ENCODE peak calls at places on chromosomes 5 and 9, in eight cellular contexts. F is lower leg skin, V is uterus, S is tibial artery, E is progenitor cell of endocrine pancreas, X is GM10248, G is mucosa of descending colon, U is HCT116. B is an unnamed sample.

GRCh38 chr9:16028516-16028915 is 475.7 kb downstream of the CCDC171 start:
- DNase-seq in S (no peak), E (no peak), X (no peak), G (no peak), V (no peak), U (no peak), F (no peak), B (no peak)

GRCh38 chr5:144822544-144822943 is 651.9 kb downstream of the KCTD16 start:
- DNase-seq in F (no peak), U (no peak), X (no peak), V (no peak), G (no peak), E (no peak), S (no peak), B (no peak)

GRCh38 chr5:148799737-148800527 is 26.5 kb upstream of the ADRB2 start:
- DNase-seq in F (no peak), X (no peak), U (no peak), S (no peak), G (no peak), E (no peak), V (no peak), B (no peak)

GRCh38 chr5:96680759-96681158 is 18.6 kb downstream of the CAST start:
- DNase-seq in X (no peak), F (no peak), U (no peak), E (no peak), V (no peak), G (no peak), S (peak), B (no peak)

GRCh38 chr5:93430673-93431192 is 150.3 kb downstream of the NR2F1-AS1 start:
- DNase-seq in V (no peak), S (no peak), X (no peak), U (no peak), F (no peak), E (no peak), G (no peak), B (no peak)

GRCh38 chr5:26568316-26568715 is 470.1 kb downstream of the CDH9 start:
- DNase-seq in U (no peak), F (no peak), X (no peak), G (no peak), V (no peak), E (no peak), S (no peak), B (no peak)

GRCh38 chr5:154647760-154648143 is 107.4 kb upstream of the LARP1 start:
- DNase-seq in F (no peak), E (no peak), G (no peak), V (no peak), X (no peak), S (no peak), U (no peak), B (no peak)

GRCh38 chr9:123657099-123657498 is 272.8 kb downstream of the DENND1A start:
- DNase-seq in F (no peak), V (no peak), G (no peak), U (no peak), E (no peak), S (no peak), X (no peak), B (no peak)

GRCh38 chr5:57891443-57891842 is 408.8 kb upstream of the ACTBL2 start:
- DNase-seq in F (no peak), S (no peak), E (no peak), V (no peak), U (no peak), G (no peak), X (no peak), B (no peak)

GRCh38 chr5:97065475-97065874 is 76.9 kb downstream of the LIX1 start:
- DNase-seq in F (no peak), E (no peak), G (no peak), S (no peak), V (no peak), U (no peak), X (no peak), B (no peak)

GRCh38 chr5:139652788-139653241 is 4.7 kb downstream of the CXXC5 start:
- DNase-seq in V (no peak), S (no peak), U (no peak), G (peak), F (no peak), X (peak), E (no peak), B (no peak)

GRCh38 chr5:60810438-60811085 is 33.5 kb downstream of the ELOVL7 start:
- DNase-seq in X (no peak), F (no peak), S (no peak), G (no peak), U (no peak), E (no peak), V (no peak), B (no peak)

GRCh38 chr5:76641514-76642120 is 18.4 kb upstream of the F2RL2 start:
- DNase-seq in V (peak), X (peak), U (peak), S (no peak), F (peak), G (no peak), E (peak), B (no peak)

GRCh38 chr9:137671721-137672120 is 52.9 kb downstream of the EHMT1 start:
- DNase-seq in G (no peak), F (no peak), V (no peak), S (no peak), X (no peak), U (no peak), E (no peak), B (no peak)

GRCh38 chr9:130461218-130461630 is 16.5 kb downstream of the ASS1 start:
- DNase-seq in V (peak), X (peak), E (peak), S (no peak), G (peak), U (no peak), F (no peak), B (no peak)

GRCh38 chr9:81411961-81412360 is 277.4 kb downstream of the TLE1 start:
- DNase-seq in G (no peak), V (no peak), X (no peak), E (no peak), S (no peak), U (no peak), F (no peak), B (no peak)

GRCh38 chr5:134426362-134426761 is 14.7 kb upstream of the CDKN2AIPNL start:
- DNase-seq in E (no peak), X (no peak), U (no peak), S (no peak), F (no peak), G (no peak), V (no peak), B (no peak)

GRCh38 chr5:124453221-124454032 is 293.0 kb downstream of the ZNF608 start:
- DNase-seq in X (peak), S (no peak), E (no peak), V (no peak), F (no peak), U (peak), G (no peak), B (no peak)

GRCh38 chr5:84603557-84604185 is 219.0 kb upstream of the EDIL3 start:
- DNase-seq in X (no peak), E (no peak), F (peak), V (peak), G (no peak), U (no peak), S (no peak), B (no peak)

GRCh38 chr9:82882133-82882532 is 180.8 kb downstream of the RASEF start:
- DNase-seq in X (no peak), E (no peak), V (no peak), G (no peak), F (no peak), S (no peak), U (no peak), B (no peak)

GRCh38 chr9:123771690-123772089 is 158.2 kb downstream of the DENND1A start:
- DNase-seq in E (no peak), U (no peak), F (no peak), S (no peak), G (no peak), X (no peak), V (no peak), B (no peak)

GRCh38 chr5:65151632-65152031 is 330.1 kb downstream of the ADAMTS6 start:
- DNase-seq in V (no peak), X (no peak), U (no peak), G (no peak), S (no peak), E (no peak), F (no peak), B (no peak)

GRCh38 chr9:124934290-124934689 is 6.6 kb downstream of the GOLGA1 start:
- DNase-seq in E (no peak), X (peak), F (no peak), S (no peak), V (no peak), G (no peak), U (no peak), B (no peak)

GRCh38 chr5:121189569-121190305 is 661.9 kb upstream of the FTMT start:
- DNase-seq in E (no peak), G (no peak), V (no peak), X (no peak), U (no peak), F (no peak), S (no peak), B (no peak)

GRCh38 chr9:19976226-19976625 is 187.4 kb upstream of the SLC24A2 start:
- DNase-seq in G (no peak), V (no peak), F (no peak), S (no peak), U (no peak), E (no peak), X (no peak), B (no peak)

GRCh38 chr5:116360008-116360853 is 214.4 kb downstream of the SEMA6A start:
- DNase-seq in F (no peak), S (no peak), V (peak), E (no peak), G (no peak), U (no peak), X (no peak), B (no peak)

GRCh38 chr9:27367922-27368316 is 71.0 kb upstream of the EQTN start:
- DNase-seq in G (no peak), S (no peak), F (no peak), V (no peak), X (no peak), U (no peak), E (no peak), B (no peak)

GRCh38 chr5:65481635-65482271 is at the start of gene ADAMTS6:
- DNase-seq in E (peak), V (peak), F (peak), U (peak), X (peak), S (peak), G (peak), B (no peak)

GRCh38 chr5:139383275-139383992 is at the start of gene SLC23A1:
- DNase-seq in G (peak), F (no peak), V (peak), E (no peak), X (peak), U (no peak), S (no peak), B (no peak)

GRCh38 chr5:177458912-177459350 is 12.3 kb downstream of the PRR7 start:
- DNase-seq in V (no peak), E (no peak), F (no peak), G (no peak), S (no peak), X (no peak), U (no peak), B (no peak)

GRCh38 chr9:5910413-5911057 is 19.8 kb downstream of the MLANA start:
- DNase-seq in V (no peak), E (no peak), U (no peak), F (no peak), S (no peak), X (no peak), G (no peak), B (no peak)

GRCh38 chr9:97848582-97849237 is 4.3 kb upstream of the FOXE1 start:
- DNase-seq in U (no peak), V (no peak), G (no peak), F (no peak), E (no peak), S (no peak), X (no peak), B (no peak)

GRCh38 chr9:97846347-97846746 is 6.7 kb upstream of the FOXE1 start:
- DNase-seq in U (no peak), E (no peak), G (no peak), X (no peak), F (no peak), V (no peak), S (no peak), B (no peak)

GRCh38 chr9:97847474-97848236 is 5.4 kb upstream of the FOXE1 start:
- DNase-seq in F (no peak), S (no peak), U (no peak), G (no peak), X (no peak), E (no peak), V (no peak), B (no peak)

GRCh38 chr9:97849980-97850379 is 3.0 kb upstream of the FOXE1 start:
- DNase-seq in U (no peak), F (no peak), V (no peak), G (no peak), E (no peak), X (no peak), S (no peak), B (no peak)

DNA sequence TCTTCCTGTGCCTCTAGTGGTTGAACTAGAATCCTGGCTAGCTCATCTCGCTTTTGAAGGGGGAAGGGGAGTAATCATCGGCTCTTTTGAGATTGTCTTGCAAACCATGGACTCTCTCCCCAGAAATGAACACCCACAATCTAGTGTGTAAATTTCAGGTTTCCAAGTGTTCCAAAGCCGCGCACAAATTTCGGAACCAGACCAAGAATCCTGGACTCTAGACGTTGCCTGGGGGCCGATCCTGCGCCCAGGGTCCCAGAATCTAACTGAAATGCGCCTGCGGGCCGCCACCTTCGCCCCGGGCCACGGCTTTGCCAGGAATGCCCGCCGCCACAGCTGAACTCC is 4.8 kb upstream of the FOXE1 start:
- DNase-seq in G (no peak), X (no peak), V (no peak), E (no peak), U (no peak), S (no peak), F (no peak), B (no peak)
- TF ChIP-seq CTCF in G (no peak), X (no peak), V (no peak), E (peak), U (no peak), S (no peak), F (no peak), B (peak)

DNA sequence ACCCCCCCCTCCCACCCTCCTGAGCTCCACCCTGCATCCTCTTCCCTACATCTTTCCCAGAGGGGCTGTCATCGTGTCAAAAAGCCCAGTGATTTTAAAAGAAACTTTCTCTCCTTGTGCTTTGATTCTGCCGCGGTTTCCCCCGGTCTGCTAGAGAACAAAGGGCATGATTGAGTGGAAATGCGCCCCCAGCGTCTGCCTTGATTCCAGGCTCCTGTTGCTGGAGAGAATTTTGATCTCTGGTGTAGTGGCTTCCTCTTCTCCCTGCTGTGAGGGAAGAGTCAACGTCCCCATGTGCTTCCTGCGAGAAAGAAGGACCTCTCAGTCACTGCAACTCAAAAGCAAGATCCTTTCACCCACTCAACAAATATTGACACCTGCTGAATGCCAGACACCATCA is 61.9 kb upstream of the RAPGEF1 start:
- DNase-seq in E (no peak), X (no peak), U (no peak), V (no peak), G (no peak), S (no peak), F (no peak), B (no peak)
- TF ChIP-seq CTCF in E (peak), X (no peak), U (peak), V (no peak), G (no peak), S (no peak), F (no peak), B (no peak)

GRCh38 chr9:9998491-9999287 is 614.1 kb downstream of the PTPRD start:
- DNase-seq in X (no peak), G (no peak), V (no peak), E (no peak), S (no peak), F (no peak), U (no peak), B (no peak)
- TF ChIP-seq CTCF in X (peak), G (no peak), V (no peak), E (peak), S (no peak), F (no peak), U (no peak), B (peak)

GRCh38 chr5:78320461-78320860 is 26.0 kb upstream of the AP3B1 start:
- DNase-seq in G (no peak), U (peak), E (no peak), V (no peak), S (no peak), F (no peak), X (peak), B (no peak)
- TF ChIP-seq CTCF in G (no peak), U (peak), E (peak), V (peak), S (peak), F (no peak), X (peak), B (peak)

B was measured in type B pancreatic cell.